ENCODE peak calls at places on chromosomes 3 and 15, in nine cellular contexts. H, C, B, F, V, A, U, N and W are unnamed samples.

GRCh38 chr3:87062685-87063084 is 71.7 kb upstream of the VGLL3 start:
- DNase-seq in V (no peak), N (no peak), C (peak; percentile 11), H (no peak), B (peak; percentile 7), U (no peak), A (no peak), F (no peak), W (no peak)

GRCh38 chr3:46666471-46666845 is 27.0 kb downstream of the ALS2CL start:
- DNase-seq in H (no peak), V (no peak), F (no peak), C (no peak), N (no peak), B (no peak), U (peak; percentile 16), A (no peak), W (no peak)

GRCh38 chr3:134079761-134080160 is 50.0 kb upstream of the SLCO2A1 start:
- DNase-seq in F (no peak), A (no peak), H (no peak), U (no peak), V (peak; percentile 17), C (no peak), B (no peak), N (no peak), W (no peak)

GRCh38 chr15:89899303-89899946 is 5.6 kb upstream of the AP3S2 start:
- DNase-seq in V (no peak), N (no peak), B (no peak), A (no peak), U (no peak), H (no peak), F (no peak), C (no peak), W (no peak)

GRCh38 chr3:32376098-32376497 is 15.6 kb upstream of the CMTM7 start:
- DNase-seq in U (no peak), F (no peak), B (no peak), V (peak; percentile 26), H (peak; percentile 22), N (no peak), A (no peak), C (no peak), W (no peak)

GRCh38 chr3:50124363-50125226 is 30.5 kb upstream of the SEMA3F start:
- DNase-seq in U (peak; percentile 80), H (peak; percentile 42), A (no peak), B (peak; percentile 37), N (no peak), C (no peak), F (no peak), V (no peak), W (no peak)

GRCh38 chr3:80445641-80446040 is 677.8 kb upstream of the ROBO1 start:
- DNase-seq in U (no peak), A (no peak), V (no peak), B (no peak), F (no peak), N (no peak), H (no peak), C (no peak), W (no peak)

GRCh38 chr15:58724471-58724870 is 25.0 kb downstream of the ADAM10 start:
- DNase-seq in U (no peak), H (peak; percentile 44), A (no peak), N (no peak), V (no peak), B (no peak), C (no peak), F (peak; percentile 18), W (peak; percentile 67)

GRCh38 chr3:13704174-13704573 is 155.2 kb downstream of the FBLN2 start:
- DNase-seq in F (no peak), C (no peak), A (no peak), U (no peak), H (no peak), N (no peak), B (no peak), V (no peak), W (no peak)

GRCh38 chr3:53040361-53040820 is 5.5 kb downstream of the SFMBT1 start:
- DNase-seq in H (peak; percentile 71), V (peak; percentile 64), U (no peak), B (no peak), A (no peak), F (no peak), C (no peak), N (no peak), W (no peak)

GRCh38 chr3:9347887-9348286 is 15.0 kb upstream of the THUMPD3 start:
- DNase-seq in F (no peak), B (no peak), N (no peak), U (no peak), H (peak; percentile 95), A (no peak), V (peak; percentile 46), C (no peak), W (no peak)

GRCh38 chr15:67125589-67126502 is 60.4 kb downstream of the SMAD3 start:
- DNase-seq in V (peak; percentile 92), H (peak; percentile 98), N (no peak), F (peak; percentile 68), C (no peak), U (no peak), B (no peak), A (peak; percentile 86), W (no peak)

GRCh38 chr3:58353722-58354553 is 21.2 kb downstream of the PXK start:
- DNase-seq in C (no peak), V (no peak), H (peak; percentile 48), A (no peak), F (no peak), B (peak; percentile 22), N (no peak), U (no peak), W (peak; percentile 79)

GRCh38 chr3:142723968-142724681 is at the start of gene TRPC1:
- DNase-seq in U (peak; percentile 95), B (peak; percentile 89), C (peak; percentile 94), N (peak; percentile 55), V (peak; percentile 67), A (peak; percentile 78), H (peak; percentile 93), F (peak; percentile 91), W (peak; percentile 81)

GRCh38 chr3:27431116-27431515 is 53.1 kb downstream of the SLC4A7 start:
- DNase-seq in C (no peak), A (peak; percentile 4), V (peak; percentile 98), B (no peak), F (peak; percentile 22), H (peak; percentile 98), N (no peak), U (no peak), W (no peak)

GRCh38 chr15:92091155-92091734 is 237.7 kb downstream of the SLCO3A1 start:
- DNase-seq in F (peak; percentile 87), V (peak; percentile 54), N (no peak), B (peak; percentile 94), A (peak; percentile 15), C (peak; percentile 80), H (peak; percentile 54), U (peak; percentile 47), W (no peak)

GRCh38 chr3:6351752-6352151 is 509.2 kb upstream of the GRM7 start:
- DNase-seq in C (no peak), F (no peak), N (no peak), H (no peak), B (no peak), U (no peak), A (no peak), V (no peak), W (no peak)

GRCh38 chr15:65038838-65039237 is 6.3 kb upstream of the SLC51B start:
- DNase-seq in N (no peak), V (no peak), C (no peak), A (no peak), B (no peak), U (no peak), F (no peak), H (no peak), W (no peak)
- H3K36me3 ChIP-seq in N (no peaks in the 10 kb centered on the region), V (no peaks in the 10 kb centered on the region), C (no peaks in the 10 kb centered on the region), A (no peaks in the 10 kb centered on the region), B (no peaks in the 10 kb centered on the region), U (no peaks in the 10 kb centered on the region), F (no peaks in the 10 kb centered on the region), H (no peaks in the 10 kb centered on the region), W (no peaks in the 10 kb centered on the region)

GRCh38 chr15:77496710-77497107 is 76.0 kb downstream of the HMG20A start:
- DNase-seq in V (peak; percentile 76), F (peak; percentile 90), A (peak; percentile 26), B (peak; percentile 92), H (peak; percentile 99), N (peak; percentile 63), C (peak; percentile 82), U (peak; percentile 81), W (peak; percentile 65)

GRCh38 chr15:77497942-77498361 is 77.3 kb downstream of the HMG20A start:
- DNase-seq in U (peak; percentile 43), A (no peak), V (no peak), C (no peak), H (peak; percentile 60), B (no peak), F (peak; percentile 42), N (no peak), W (no peak)

GRCh38 chr15:77495806-77496589 is 75.3 kb downstream of the HMG20A start:
- DNase-seq in B (peak; percentile 69), U (no peak), N (no peak), V (no peak), H (peak; percentile 63), F (no peak), A (no peak), C (peak; percentile 44), W (no peak)

GRCh38 chr15:77499087-77499765 is 78.5 kb downstream of the HMG20A start:
- DNase-seq in C (peak; percentile 71), H (peak; percentile 68), V (no peak), B (no peak), F (no peak), U (peak; percentile 36), A (no peak), N (no peak), W (no peak)

DNA sequence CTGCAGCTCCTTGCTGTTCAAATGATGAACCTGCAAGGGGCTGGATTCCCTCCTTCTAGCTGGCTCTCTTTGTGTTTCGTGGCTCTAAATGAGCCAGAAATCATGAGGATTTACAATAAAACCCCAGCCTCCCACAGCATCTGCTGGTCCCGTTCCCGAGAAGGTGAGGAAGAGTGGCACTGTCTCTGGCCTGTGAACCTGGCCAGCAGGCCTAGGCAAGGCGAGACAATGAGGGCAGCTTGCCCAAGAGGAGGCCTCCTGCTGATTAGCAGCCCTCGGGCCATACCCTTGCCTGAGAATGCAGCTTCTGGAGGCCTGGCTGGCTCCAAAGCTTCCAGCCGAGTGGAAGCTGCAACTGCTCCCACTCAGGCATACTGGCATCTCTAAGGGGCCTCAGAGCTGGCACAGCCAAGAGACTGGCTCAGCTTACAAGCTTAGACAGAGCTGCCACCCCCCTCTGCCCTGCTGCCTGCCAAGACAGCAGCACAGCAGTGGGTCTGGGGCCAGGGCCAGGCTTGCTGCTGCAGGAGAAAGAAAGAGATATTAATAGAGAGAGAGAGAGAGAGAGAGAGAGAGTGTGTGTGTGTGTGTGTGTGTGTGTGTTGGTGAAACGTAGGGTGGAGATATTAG is 76.5 kb downstream of the HMG20A start:
- DNase-seq in F (peak; percentile 64), A (no peak), C (no peak), B (no peak), H (peak; percentile 77), U (peak; percentile 66), V (no peak), N (no peak), W (no peak)
- H3K27ac ChIP-seq in F (peak overlapping the region; percentile 87), A (no peak overlapping the region), C (no peak overlapping the region), B (peak overlapping the region; percentile 86), H (peak overlapping the region; percentile 81), U (peak overlapping the region; percentile 98), V (no peak overlapping the region), N (no peak overlapping the region), W (no peak overlapping the region)

GRCh38 chr3:155032918-155033317 is 47.2 kb upstream of the MME start:
- DNase-seq in V (no peak), B (peak; percentile 30), N (peak; percentile 3), C (no peak), A (no peak), F (no peak), H (peak; percentile 63), U (no peak), W (no peak)
- TF ChIP-seq EZH2phosphoT487 in V (no peak), B (no peak), N (no peak), C (no peak), A (no peak), F (no peak), H (no peak), U (no peak), W (no peak)

GRCh38 chr3:136281966-136282554 is 31.9 kb downstream of the PCCB start:
- DNase-seq in H (no peak), N (peak; percentile 23), A (no peak), V (no peak), C (no peak), F (no peak), B (no peak), U (no peak), W (peak; percentile 46)
- H3K36me3 ChIP-seq in H (peaks cover 17% of the 10 kb centered on the region), N (peaks cover 5% of the 10 kb centered on the region), A (peaks cover 6% of the 10 kb centered on the region), V (peaks cover 30% of the 10 kb centered on the region), C (peaks cover 31% of the 10 kb centered on the region), F (peaks cover 5% of the 10 kb centered on the region), B (peaks cover 20% of the 10 kb centered on the region), U (peaks cover 38% of the 10 kb centered on the region), W (peaks cover 92% of the 10 kb centered on the region)